ENCODE peak calls at places on chromosome 12, in seven cellular contexts. G is OCI-LY7, H is K562, Y is ovary, T is left lung, K is IMR-90, W is thoracic aorta. O is an unnamed sample. For H3K36me3 and H3K4me1, the result is how much of the 10 kb centered on the place peaks cover.

GRCh38 chr12:116152268-116152667 is 125.2 kb downstream of the MED13L start:
- DNase-seq in G (no peak), H (no peak), Y (no peak), T (no peak), K (peak), W (no peak), O (no peak)

GRCh38 chr12:101823891-101824290 is 6.9 kb downstream of the GNPTAB start:
- DNase-seq in G (peak), H (peak), Y (no peak), T (no peak), K (no peak), W (no peak), O (peak)

GRCh38 chr12:52614381-52615207 is 3.8 kb downstream of the KRT73 start:
- DNase-seq in G (no peak), H (no peak), Y (no peak), T (no peak), K (no peak), W (no peak), O (no peak)

GRCh38 chr12:41188058-41188840 is at the start of gene PDZRN4:
- DNase-seq in G (no peak), H (no peak), Y (peak), T (peak), K (no peak), W (no peak), O (no peak)

GRCh38 chr12:25257590-25258324 is 7.0 kb upstream of the KRAS start:
- DNase-seq in G (no peak), H (no peak), Y (no peak), T (no peak), K (no peak), W (no peak), O (no peak)

GRCh38 chr12:64946132-64946829 is 121.8 kb downstream of the TBC1D30 start:
- DNase-seq in G (no peak), H (no peak), Y (no peak), T (no peak), K (peak), W (no peak), O (no peak)

GRCh38 chr12:94204647-94205247 is 56.4 kb downstream of the PLXNC1 start:
- DNase-seq in G (peak), H (peak), Y (no peak), T (no peak), K (no peak), W (no peak), O (no peak)

GRCh38 chr12:93176610-93177126 is 201.1 kb upstream of the NUDT4 start:
- DNase-seq in G (no peak), H (no peak), Y (no peak), T (no peak), K (no peak), W (no peak), O (no peak)

GRCh38 chr12:85283560-85283959 is 3.5 kb downstream of the ALX1 start:
- DNase-seq in G (no peak), H (no peak), Y (no peak), T (no peak), K (no peak), W (no peak), O (no peak)

GRCh38 chr12:52032431-52032796 is 18.8 kb upstream of the NR4A1 start:
- DNase-seq in G (no peak), H (no peak), Y (peak), T (no peak), K (peak), W (peak), O (no peak)

GRCh38 chr12:32841061-32841460 is 55.5 kb downstream of the PKP2 start:
- DNase-seq in G (no peak), H (no peak), Y (no peak), T (no peak), K (no peak), W (no peak), O (no peak)

GRCh38 chr12:75011120-75011519 is 198.5 kb downstream of the KCNC2 start:
- DNase-seq in G (no peak), H (no peak), Y (no peak), T (no peak), K (no peak), W (no peak), O (no peak)

GRCh38 chr12:27652174-27652763 is 44.0 kb upstream of the REP15 start:
- DNase-seq in G (peak), H (peak), Y (peak), T (no peak), K (peak), W (peak), O (peak)

GRCh38 chr12:30457621-30458289 is 237.9 kb downstream of the IPO8 start:
- DNase-seq in G (no peak), H (peak), Y (no peak), T (no peak), K (peak), W (no peak), O (no peak)

GRCh38 chr12:62158416-62159360 is 101.5 kb upstream of the USP15 start:
- DNase-seq in G (no peak), H (no peak), Y (no peak), T (no peak), K (no peak), W (no peak), O (peak)

GRCh38 chr12:62840806-62841205 is 94.1 kb downstream of the PPM1H start:
- DNase-seq in G (no peak), H (no peak), Y (no peak), T (no peak), K (no peak), W (no peak), O (no peak)

GRCh38 chr12:751828-752672 is at the start of gene WNK1:
- DNase-seq in G (peak), H (peak), Y (peak), T (peak), K (peak), W (peak), O (peak)

GRCh38 chr12:116551952-116552749 is 7.0 kb upstream of the MAP1LC3B2 start:
- DNase-seq in G (no peak), H (peak), Y (no peak), T (no peak), K (peak), W (no peak), O (no peak)

GRCh38 chr12:57744194-57744776 is 554 bp upstream of the TSPAN31 start:
- DNase-seq in G (peak), H (peak), Y (peak), T (no peak), K (peak), W (peak), O (peak)

GRCh38 chr12:111753144-111753881 is 13.4 kb upstream of the ALDH2 start:
- DNase-seq in G (peak), H (peak), Y (peak), T (peak), K (peak), W (no peak), O (no peak)

GRCh38 chr12:123388218-123388947 is 4.5 kb downstream of the KMT5A start:
- DNase-seq in G (peak), H (peak), Y (peak), T (peak), K (peak), W (peak), O (peak)

GRCh38 chr12:67705394-67706370 is 57.1 kb downstream of the DYRK2 start:
- DNase-seq in G (no peak), H (no peak), Y (no peak), T (no peak), K (peak), W (no peak), O (no peak)

GRCh38 chr12:122080149-122081107 is 1.9 kb downstream of the MLXIP start:
- DNase-seq in G (no peak), H (peak), Y (peak), T (peak), K (peak), W (peak), O (no peak)

GRCh38 chr12:1668833-1669543 is 21.9 kb upstream of the ADIPOR2 start:
- DNase-seq in G (no peak), H (peak), Y (no peak), T (no peak), K (no peak), W (no peak), O (no peak)

GRCh38 chr12:76020281-76020680 is 11.3 kb downstream of the PHLDA1 start:
- DNase-seq in G (no peak), H (no peak), Y (peak), T (no peak), K (peak), W (no peak), O (no peak)

GRCh38 chr12:103800252-103800771 is 40.7 kb downstream of the NT5DC3 start:
- DNase-seq in G (no peak), H (peak), Y (peak), T (no peak), K (peak), W (no peak), O (no peak)

GRCh38 chr12:125406131-125406530 is 340.9 kb downstream of the AACS start:
- DNase-seq in G (peak), H (no peak), Y (no peak), T (no peak), K (no peak), W (no peak), O (no peak)

GRCh38 chr12:116263844-116264243 is 13.6 kb downstream of the MED13L start:
- DNase-seq in G (no peak), H (no peak), Y (no peak), T (no peak), K (no peak), W (no peak), O (no peak)

GRCh38 chr12:115598827-115599226 is 678.7 kb downstream of the MED13L start:
- DNase-seq in G (no peak), H (no peak), Y (no peak), T (no peak), K (no peak), W (no peak), O (no peak)

DNA sequence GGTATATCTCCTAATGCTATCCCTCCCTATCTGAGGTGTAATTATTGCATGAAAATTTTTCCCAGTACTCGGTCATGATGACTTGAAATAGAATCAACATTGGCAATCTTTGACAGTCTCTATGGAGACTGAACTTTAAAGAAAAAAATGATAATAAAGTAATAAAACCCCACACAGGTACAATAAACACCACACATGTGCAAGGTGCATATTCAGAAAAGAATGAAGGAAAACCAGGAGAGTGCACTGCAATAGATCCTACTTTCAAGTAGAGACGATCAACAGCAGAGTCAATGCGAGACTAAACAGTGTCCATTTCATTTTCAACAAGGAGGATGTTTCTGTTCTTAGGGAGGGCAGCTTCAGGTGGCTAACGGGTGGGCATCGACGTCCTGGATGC is 1253.7 kb upstream of the TMEM132C start:
- DNase-seq in G (no peak), H (no peak), Y (no peak), T (no peak), K (no peak), W (no peak), O (no peak)
- H3K4me3 ChIP-seq in G (no peak), H (no peak), Y (no peak), T (no peak), K (no peak), W (no peak), O (no peak)

GRCh38 chr12:9098115-9098452 is 17.6 kb downstream of the A2M start:
- DNase-seq in G (no peak), H (no peak), Y (no peak), T (no peak), K (no peak), W (no peak), O (no peak)

GRCh38 chr12:9091933-9092598 is 23.7 kb downstream of the A2M start:
- DNase-seq in G (no peak), H (no peak), Y (no peak), T (no peak), K (no peak), W (no peak), O (no peak)

GRCh38 chr12:9096563-9097176 is 19.0 kb downstream of the A2M start:
- DNase-seq in G (no peak), H (no peak), Y (no peak), T (no peak), K (no peak), W (no peak), O (no peak)

GRCh38 chr12:9095322-9095721 is 20.4 kb downstream of the A2M start:
- DNase-seq in G (no peak), H (no peak), Y (no peak), T (no peak), K (no peak), W (no peak), O (no peak)

GRCh38 chr12:9094512-9095206 is 21.1 kb downstream of the A2M start:
- DNase-seq in G (no peak), H (no peak), Y (no peak), T (no peak), K (no peak), W (no peak), O (no peak)
- H3K36me3 ChIP-seq in G (under half), H (under half), Y (under half), T (under half), K (under half), W (half or more), O (under half)

GRCh38 chr12:50617657-50618056 is 112.9 kb downstream of the DIP2B start:
- DNase-seq in G (no peak), H (no peak), Y (no peak), T (no peak), K (no peak), W (no peak), O (no peak)
- H3K4me1 ChIP-seq in G (under half), H (under half), Y (under half), T (under half), K (under half), W (under half), O (under half)

GRCh38 chr12:4857472-4858291 is 52.0 kb upstream of the KCNA1 start:
- DNase-seq in G (peak), H (peak), Y (peak), T (no peak), K (peak), W (no peak), O (peak)
- H3K4me3 ChIP-seq in G (no peak), H (no peak), Y (peak), T (no peak), K (no peak), W (peak), O (peak)

GRCh38 chr12:120455302-120455701 is 9.1 kb downstream of the GATC start:
- DNase-seq in G (no peak), H (no peak), Y (no peak), T (no peak), K (no peak), W (no peak), O (no peak)

GRCh38 chr12:120453060-120453761 is 7.0 kb downstream of the GATC start:
- DNase-seq in G (no peak), H (no peak), Y (no peak), T (no peak), K (no peak), W (no peak), O (no peak)

GRCh38 chr12:120457133-120457532 is 10.9 kb downstream of the GATC start:
- DNase-seq in G (peak), H (peak), Y (no peak), T (no peak), K (no peak), W (no peak), O (no peak)

GRCh38 chr12:120447992-120448391 is 1.7 kb downstream of the GATC start:
- DNase-seq in G (no peak), H (no peak), Y (no peak), T (no peak), K (no peak), W (no peak), O (no peak)

GRCh38 chr12:120453977-120454376 is 7.7 kb downstream of the GATC start:
- DNase-seq in G (peak), H (peak), Y (no peak), T (no peak), K (peak), W (no peak), O (no peak)
- H3K36me3 ChIP-seq in G (half or more), H (half or more), Y (under half), T (under half), K (under half), W (under half), O (under half)